ENCODE peak calls at places on chromosomes 2 and 18, in five cellular contexts. P is SJSA1; Q is left cardiac atrium; Z is effector memory CD8-positive, alpha-beta T cell; F is T-helper 9 cell. A is an unnamed sample.

GRCh38 chr18:35635171-35635570 is 53.6 kb downstream of the GALNT1 start:
- DNase-seq in P (peak), Q (no peak), Z (no peak), F (no peak), A (no peak)

GRCh38 chr2:101987832-101988231 is 3.9 kb upstream of the IL1R2 start:
- DNase-seq in P (no peak), Q (no peak), Z (no peak), F (no peak), A (no peak)

GRCh38 chr2:48016620-48017019 is 110.3 kb upstream of the FBXO11 start:
- DNase-seq in P (no peak), Q (no peak), Z (no peak), F (no peak), A (no peak)

GRCh38 chr2:222701709-222702108 is 30.3 kb downstream of the MOGAT1 start:
- DNase-seq in P (no peak), Q (no peak), Z (no peak), F (no peak), A (no peak)

GRCh38 chr2:152566728-152567069 is 150.6 kb downstream of the PRPF40A start:
- DNase-seq in P (no peak), Q (no peak), Z (no peak), F (no peak), A (no peak)

GRCh38 chr18:22839488-22839930 is 93.6 kb upstream of the RBBP8 start:
- DNase-seq in P (no peak), Q (no peak), Z (no peak), F (no peak), A (no peak)

GRCh38 chr2:31110998-31111397 is 27.2 kb downstream of the GALNT14 start:
- DNase-seq in P (no peak), Q (no peak), Z (no peak), F (no peak), A (no peak)

GRCh38 chr2:236159778-236160170 is 8.4 kb downstream of the GBX2 start:
- DNase-seq in P (no peak), Q (no peak), Z (no peak), F (no peak), A (no peak)

GRCh38 chr2:189798312-189799029 is 14.2 kb downstream of the PMS1 start:
- DNase-seq in P (no peak), Q (no peak), Z (no peak), F (no peak), A (no peak)

GRCh38 chr2:101803945-101804696 is 106.6 kb downstream of the MAP4K4 start:
- DNase-seq in P (no peak), Q (no peak), Z (no peak), F (no peak), A (no peak)

GRCh38 chr2:20582600-20583221 is 68.2 kb downstream of the HS1BP3 start:
- DNase-seq in P (no peak), Q (peak), Z (no peak), F (no peak), A (no peak)

GRCh38 chr18:43160509-43160908 is 45.0 kb upstream of the RIT2 start:
- DNase-seq in P (no peak), Q (no peak), Z (no peak), F (no peak), A (no peak)

GRCh38 chr18:12751503-12751884 is 48.7 kb downstream of the PSMG2 start:
- DNase-seq in P (no peak), Q (no peak), Z (no peak), F (no peak), A (no peak)

GRCh38 chr2:128346291-128346690 is 27.6 kb upstream of the HS6ST1 start:
- DNase-seq in P (no peak), Q (no peak), Z (no peak), F (no peak), A (no peak)

GRCh38 chr2:216807861-216808272 is 52.0 kb downstream of the TNP1 start:
- DNase-seq in P (no peak), Q (no peak), Z (no peak), F (no peak), A (no peak)

A was measured in activated gamma-delta T cell treated with Interleukin-2 at 50 U/mL for 16 hours.